ENCODE peak calls at places on chromosomes 6 and 20, in four cellular contexts. Y is non-pigmented ciliary epithelial cell; I is activated T-helper 1 cell treated with anti-CD3 and anti-CD28 coated beads, Interleukin-2, amount 50 U/mL, for 16 hours; T is Kasumi-1. U is an unnamed sample.

GRCh38 chr6:73180076-73180717 is 45.1 kb downstream of the KHDC1L start:
- DNase-seq in Y (no peak), I (no peak), T (no peak), U (no peak)

GRCh38 chr20:6420336-6420735 is 297.5 kb upstream of the FERMT1 start:
- DNase-seq in Y (no peak), I (no peak), T (no peak), U (no peak)

GRCh38 chr6:162099685-162100084 is 627.9 kb downstream of the PRKN start:
- DNase-seq in Y (peak), I (no peak), T (peak), U (peak)

GRCh38 chr6:137792160-137793033 is 74.7 kb upstream of the TNFAIP3 start:
- DNase-seq in Y (no peak), I (no peak), T (no peak), U (no peak)

GRCh38 chr6:222468-222867 is 69.8 kb upstream of the DUSP22 start:
- DNase-seq in Y (no peak), I (no peak), T (no peak), U (no peak)

GRCh38 chr6:57217270-57217669 is 4.8 kb downstream of the RAB23 start:
- DNase-seq in Y (no peak), I (no peak), T (no peak), U (no peak)

GRCh38 chr6:117496383-117496990 is 14.0 kb downstream of the DCBLD1 start:
- DNase-seq in Y (peak), I (no peak), T (no peak), U (no peak)

GRCh38 chr6:49764571-49765236 is 20.5 kb upstream of the CRISP3 start:
- DNase-seq in Y (no peak), I (no peak), T (no peak), U (no peak)

GRCh38 chr6:154569136-154569862 is 58.8 kb upstream of the CNKSR3 start:
- DNase-seq in Y (no peak), I (no peak), T (no peak), U (no peak)

U was measured in HL-60.